ENCODE peak calls at places on chromosome 16, in eight cellular contexts. G, Z, J, M, W, R, E and X are unnamed samples.

GRCh38 chr16:12160249-12160648 is 183.7 kb downstream of the SNX29 start:
- DNase-seq in G (no peak), Z (no peak), J (no peak), M (no peak), W (no peak), R (no peak), E (no peak), X (no peak)

GRCh38 chr16:17744903-17745581 is 274.3 kb upstream of the XYLT1 start:
- DNase-seq in G (no peak), Z (no peak), J (no peak), M (no peak), W (no peak), R (no peak), E (no peak), X (no peak)

GRCh38 chr16:50879873-50880695 is 138.2 kb downstream of the CYLD start:
- DNase-seq in G (no peak), Z (no peak), J (no peak), M (peak), W (no peak), R (no peak), E (no peak), X (no peak)

GRCh38 chr16:8962393-8963009 is 1.2 kb downstream of the USP7 start:
- DNase-seq in G (no peak), Z (no peak), J (no peak), M (no peak), W (no peak), R (no peak), E (no peak), X (peak)

GRCh38 chr16:87931504-87931903 is 4.8 kb downstream of the CA5A start:
- DNase-seq in G (no peak), Z (peak), J (no peak), M (no peak), W (no peak), R (no peak), E (no peak), X (no peak)

GRCh38 chr16:70428178-70428998 is 10.5 kb downstream of the ST3GAL2 start:
- DNase-seq in G (peak), Z (peak), J (peak), M (peak), W (peak), R (peak), E (peak), X (no peak)

GRCh38 chr16:20614201-20615141 is 38.3 kb upstream of the ACSM2B start:
- DNase-seq in G (no peak), Z (no peak), J (no peak), M (no peak), W (no peak), R (no peak), E (no peak), X (no peak)

GRCh38 chr16:2768403-2769089 is 8.5 kb downstream of the ELOB start:
- DNase-seq in G (no peak), Z (peak), J (no peak), M (no peak), W (no peak), R (no peak), E (no peak), X (no peak)

GRCh38 chr16:89141884-89142267 is 29.7 kb upstream of the CDH15 start:
- DNase-seq in G (no peak), Z (no peak), J (no peak), M (no peak), W (no peak), R (no peak), E (no peak), X (no peak)

GRCh38 chr16:69890114-69890890 is 60.8 kb upstream of the CLEC18A start:
- DNase-seq in G (peak), Z (peak), J (no peak), M (peak), W (no peak), R (no peak), E (peak), X (no peak)

GRCh38 chr16:12260647-12261262 is 284.2 kb downstream of the SNX29 start:
- DNase-seq in G (peak), Z (peak), J (peak), M (no peak), W (no peak), R (peak), E (no peak), X (no peak)

GRCh38 chr16:49528564-49529150 is 155.1 kb downstream of the C16orf78 start:
- DNase-seq in G (no peak), Z (peak), J (no peak), M (no peak), W (no peak), R (no peak), E (no peak), X (no peak)

GRCh38 chr16:74735554-74735953 is 34.9 kb upstream of the MLKL start:
- DNase-seq in G (no peak), Z (no peak), J (no peak), M (no peak), W (no peak), R (no peak), E (no peak), X (no peak)

GRCh38 chr16:78130083-78130608 is 30.7 kb downstream of the WWOX start:
- DNase-seq in G (no peak), Z (no peak), J (no peak), M (no peak), W (no peak), R (no peak), E (no peak), X (no peak)

GRCh38 chr16:68954871-68955635 is 111.7 kb downstream of the TANGO6 start:
- DNase-seq in G (no peak), Z (no peak), J (no peak), M (no peak), W (no peak), R (no peak), E (no peak), X (no peak)

GRCh38 chr16:47727131-47727530 is 266.0 kb downstream of the PHKB start:
- DNase-seq in G (no peak), Z (no peak), J (no peak), M (no peak), W (no peak), R (no peak), E (no peak), X (no peak)

GRCh38 chr16:85415196-85415988 is 197.7 kb upstream of the GSE1 start:
- DNase-seq in G (no peak), Z (no peak), J (no peak), M (no peak), W (peak), R (no peak), E (no peak), X (no peak)
- H3K4me3 ChIP-seq in G (no peak), Z (no peak), J (no peak), M (no peak), W (no peak), R (no peak), E (no peak), X (no peak)

GRCh38 chr16:4538386-4539235 is at the start of gene CDIP1:
- DNase-seq in G (peak), Z (peak), J (peak), M (peak), W (peak), R (peak), E (peak), X (peak)

GRCh38 chr16:4535627-4536108 is 2.9 kb downstream of the CDIP1 start:
- DNase-seq in G (no peak), Z (no peak), J (no peak), M (no peak), W (no peak), R (no peak), E (no peak), X (no peak)

GRCh38 chr16:4538067-4538385 is 547 bp downstream of the CDIP1 start:
- DNase-seq in G (no peak), Z (no peak), J (no peak), M (no peak), W (no peak), R (no peak), E (no peak), X (no peak)

GRCh38 chr16:4536391-4537106 is 2.0 kb downstream of the CDIP1 start:
- DNase-seq in G (no peak), Z (no peak), J (no peak), M (peak), W (no peak), R (no peak), E (no peak), X (no peak)

GRCh38 chr16:4537376-4538066 is 1.1 kb downstream of the CDIP1 start:
- DNase-seq in G (no peak), Z (no peak), J (no peak), M (peak), W (no peak), R (no peak), E (peak), X (no peak)
- H3K4me3 ChIP-seq in G (peak), Z (peak), J (peak), M (peak), W (peak), R (peak), E (peak), X (peak)

DNA sequence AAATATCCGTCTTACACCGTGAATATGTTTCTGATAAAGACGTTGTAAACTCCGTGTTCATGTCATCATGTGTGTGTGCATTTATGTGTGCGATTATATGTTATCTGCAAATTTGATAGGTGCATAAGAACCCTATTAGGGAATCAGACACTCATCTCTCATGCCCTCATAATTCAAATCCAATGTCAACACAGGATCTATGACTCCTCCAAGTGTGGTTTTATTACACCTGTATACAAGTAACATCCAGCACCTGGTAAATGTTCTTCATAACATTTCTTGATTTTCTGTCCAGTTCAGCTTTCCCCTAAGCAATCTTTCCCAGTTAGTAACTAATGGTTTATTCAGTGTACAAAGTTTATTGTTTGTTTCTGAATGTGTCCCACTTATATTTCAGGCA is 681.9 kb downstream of the CDH11 start:
- DNase-seq in G (no peak), Z (peak), J (no peak), M (no peak), W (no peak), R (no peak), E (no peak), X (no peak)
- H3K4me3 ChIP-seq in G (no peak), Z (no peak), J (no peak), M (no peak), W (no peak), R (no peak), E (no peak), X (no peak)

GRCh38 chr16:58333937-58334336 is 39.1 kb upstream of the PRSS54 start:
- DNase-seq in G (no peak), Z (no peak), J (no peak), M (no peak), W (no peak), R (no peak), E (no peak), X (no peak)

GRCh38 chr16:58338205-58338604 is 43.4 kb upstream of the PRSS54 start:
- DNase-seq in G (no peak), Z (peak), J (no peak), M (no peak), W (no peak), R (no peak), E (no peak), X (no peak)

GRCh38 chr16:58336332-58337089 is 41.7 kb upstream of the PRSS54 start:
- DNase-seq in G (peak), Z (peak), J (peak), M (peak), W (peak), R (peak), E (peak), X (peak)

GRCh38 chr16:58339452-58339938 is 44.7 kb upstream of the PRSS54 start:
- DNase-seq in G (peak), Z (peak), J (no peak), M (no peak), W (no peak), R (peak), E (no peak), X (no peak)

DNA sequence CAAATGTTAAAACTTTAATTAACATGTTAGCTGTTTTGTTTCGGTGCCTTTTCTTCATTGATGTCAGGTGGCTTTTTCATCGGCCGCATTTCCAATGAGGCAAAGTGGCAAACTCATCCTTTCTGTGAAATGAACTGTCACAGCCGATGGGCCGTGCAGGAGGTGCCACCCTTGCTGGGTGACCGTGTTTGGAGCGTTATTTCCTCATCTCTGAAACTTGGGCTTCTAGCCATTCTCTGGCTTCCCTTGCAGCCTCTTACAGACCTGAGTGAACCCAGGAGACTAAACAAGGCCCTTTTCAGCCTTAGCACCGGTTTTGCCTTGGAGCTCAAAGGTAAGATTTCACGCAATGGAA is 42.2 kb upstream of the PRSS54 start:
- DNase-seq in G (no peak), Z (no peak), J (no peak), M (no peak), W (no peak), R (no peak), E (no peak), X (no peak)
- H3K4me3 ChIP-seq in G (peak), Z (no peak), J (peak), M (peak), W (no peak), R (peak), E (no peak), X (no peak)

GRCh38 chr16:28537076-28537475 is 1.7 kb downstream of the NUPR1 start:
- DNase-seq in G (no peak), Z (no peak), J (no peak), M (no peak), W (no peak), R (no peak), E (peak), X (no peak)
- H3K4me3 ChIP-seq in G (peak), Z (peak), J (peak), M (peak), W (no peak), R (peak), E (peak), X (no peak)

GRCh38 chr16:85461814-85462404 is 151.2 kb upstream of the GSE1 start:
- DNase-seq in G (no peak), Z (peak), J (peak), M (no peak), W (no peak), R (no peak), E (no peak), X (peak)

GRCh38 chr16:85463228-85463611 is 149.9 kb upstream of the GSE1 start:
- DNase-seq in G (no peak), Z (no peak), J (no peak), M (no peak), W (no peak), R (no peak), E (no peak), X (no peak)

GRCh38 chr16:85463672-85464071 is 149.4 kb upstream of the GSE1 start:
- DNase-seq in G (no peak), Z (no peak), J (no peak), M (no peak), W (no peak), R (no peak), E (no peak), X (no peak)

GRCh38 chr16:85460983-85461813 is 151.9 kb upstream of the GSE1 start:
- DNase-seq in G (no peak), Z (peak), J (peak), M (no peak), W (no peak), R (peak), E (no peak), X (no peak)

DNA sequence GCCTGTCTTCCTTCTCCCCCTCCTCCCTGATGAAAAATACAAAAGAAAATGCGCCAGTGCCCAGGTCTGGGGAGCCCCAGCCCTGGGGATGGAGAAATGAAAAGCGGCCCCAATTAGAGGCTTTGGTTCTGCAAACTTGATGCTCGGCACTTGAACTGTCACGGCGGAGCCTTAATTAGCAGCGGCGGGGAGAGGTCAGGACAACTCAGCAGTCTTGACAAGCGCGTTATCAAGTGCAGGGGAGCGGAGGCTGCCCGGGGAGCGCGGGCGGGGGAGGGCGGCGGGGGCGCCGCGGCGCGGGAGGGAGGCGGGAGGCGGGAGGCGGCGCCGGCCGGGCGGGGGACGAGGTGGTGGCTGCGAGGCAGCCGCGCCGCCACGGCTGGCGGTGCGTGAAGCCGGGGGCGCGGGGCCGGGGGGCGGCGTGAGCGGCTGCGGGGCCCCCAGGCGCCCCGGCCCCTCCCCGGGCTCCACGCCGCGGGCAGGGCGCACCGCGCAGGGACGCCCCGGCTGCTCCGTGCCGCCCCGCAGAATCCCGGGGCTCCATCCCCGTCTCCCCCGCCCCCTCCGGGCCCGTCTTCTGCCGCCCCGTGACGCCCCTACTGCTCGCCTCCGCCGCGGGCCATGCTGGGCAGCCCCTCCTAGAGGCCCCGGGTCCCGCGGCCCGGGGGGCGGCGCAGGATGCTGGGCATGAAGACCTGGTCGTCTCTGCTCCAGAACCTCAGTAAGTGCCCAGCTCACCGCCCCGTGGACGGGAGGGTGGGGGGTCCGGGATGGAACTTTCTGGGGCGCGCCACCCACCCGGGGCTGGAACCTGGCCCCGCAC is 150.5 kb upstream of the GSE1 start:
- DNase-seq in G (peak), Z (no peak), J (no peak), M (no peak), W (no peak), R (no peak), E (no peak), X (no peak)
- H3K4me3 ChIP-seq in G (peak), Z (no peak), J (peak), M (peak), W (peak), R (peak), E (no peak), X (peak)

DNA sequence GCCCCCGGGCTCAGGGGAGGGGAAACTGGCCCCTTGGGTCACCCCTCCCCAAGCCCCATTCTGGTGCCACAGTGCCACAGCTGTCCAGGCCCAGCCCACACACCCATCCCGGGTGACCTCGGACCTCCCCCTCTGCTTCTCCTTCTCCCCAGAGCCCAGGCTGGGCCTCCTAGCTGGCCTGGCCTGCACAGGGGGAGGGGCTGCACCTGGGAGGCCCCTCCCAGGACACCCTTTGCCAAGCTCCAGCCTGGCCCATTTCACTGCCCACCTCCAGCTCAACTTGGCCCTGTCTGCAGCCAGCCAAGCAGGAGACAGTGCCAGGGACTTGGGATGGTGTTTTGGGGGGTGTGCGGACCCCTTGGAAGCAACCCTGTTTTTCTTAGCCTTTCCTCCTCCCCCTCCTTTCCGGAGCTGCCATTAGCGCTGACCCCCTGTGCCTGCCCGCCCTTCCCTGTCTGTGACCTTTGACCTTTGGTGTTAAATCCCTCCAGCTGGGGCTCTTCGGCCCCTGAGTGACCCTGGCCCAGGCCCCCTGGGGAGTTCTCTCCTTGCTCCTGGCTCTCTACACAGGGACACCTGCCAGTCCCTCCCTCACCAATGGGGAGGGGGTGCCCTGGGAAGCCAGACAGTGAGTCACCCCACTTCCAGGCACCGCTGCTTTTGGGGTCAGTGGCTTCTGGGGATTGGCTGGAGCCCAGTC is 1.8 kb downstream of the GLIS2 start:
- DNase-seq in G (no peak), Z (peak), J (no peak), M (peak), W (no peak), R (no peak), E (no peak), X (no peak)
- H3K4me3 ChIP-seq in G (peak), Z (peak), J (peak), M (peak), W (peak), R (peak), E (no peak), X (no peak)

GRCh38 chr16:86733526-86734254 is 155.3 kb downstream of the FOXL1 start:
- DNase-seq in G (no peak), Z (no peak), J (no peak), M (no peak), W (no peak), R (no peak), E (no peak), X (no peak)
- H3K4me3 ChIP-seq in G (no peak), Z (no peak), J (no peak), M (no peak), W (no peak), R (no peak), E (no peak), X (no peak)